ENCODE peak calls at places on chromosome 1, in four cellular contexts. L is HCT116, C is H1, U is stomach. G is an unnamed sample.

GRCh38 chr1:37177230-37177864 is 143.0 kb upstream of the GRIK3 start:
- DNase-seq in L (peak), C (peak), U (no peak), G (peak)

GRCh38 chr1:225767591-225768540 is 9.8 kb upstream of the SRP9 start:
- DNase-seq in L (no peak), C (no peak), U (peak), G (no peak)

GRCh38 chr1:203673550-203674411 is 47.1 kb downstream of the ATP2B4 start:
- DNase-seq in L (peak), C (no peak), U (peak), G (no peak)

GRCh38 chr1:151919246-151919645 is 9.9 kb upstream of the THEM4 start:
- DNase-seq in L (no peak), C (no peak), U (no peak), G (no peak)

GRCh38 chr1:202204065-202204464 is 10.5 kb downstream of the LGR6 start:
- DNase-seq in L (no peak), C (no peak), U (no peak), G (no peak)

GRCh38 chr1:39395357-39395831 is 96.0 kb upstream of the BMP8A start:
- DNase-seq in L (peak), C (no peak), U (no peak), G (no peak)

GRCh38 chr1:43285269-43285986 is at the start of gene C1orf210:
- DNase-seq in L (peak), C (peak), U (peak), G (no peak)

GRCh38 chr1:27885620-27886352 is 13.4 kb downstream of the THEMIS2 start:
- DNase-seq in L (no peak), C (no peak), U (no peak), G (no peak)

GRCh38 chr1:176111835-176112234 is 95.3 kb downstream of the COP1 start:
- DNase-seq in L (no peak), C (no peak), U (no peak), G (no peak)

GRCh38 chr1:240611619-240612490 is at the start of gene GREM2:
- DNase-seq in L (no peak), C (no peak), U (peak), G (peak)

GRCh38 chr1:226919995-226920394 is 20.1 kb upstream of the COQ8A start:
- DNase-seq in L (no peak), C (no peak), U (no peak), G (no peak)

GRCh38 chr1:226916497-226916896 is 23.6 kb upstream of the COQ8A start:
- DNase-seq in L (no peak), C (no peak), U (no peak), G (no peak)

GRCh38 chr1:226912587-226913176 is 27.4 kb upstream of the COQ8A start:
- DNase-seq in L (no peak), C (peak), U (peak), G (no peak)

GRCh38 chr1:226919587-226919986 is 20.5 kb upstream of the COQ8A start:
- DNase-seq in L (no peak), C (no peak), U (no peak), G (no peak)

DNA sequence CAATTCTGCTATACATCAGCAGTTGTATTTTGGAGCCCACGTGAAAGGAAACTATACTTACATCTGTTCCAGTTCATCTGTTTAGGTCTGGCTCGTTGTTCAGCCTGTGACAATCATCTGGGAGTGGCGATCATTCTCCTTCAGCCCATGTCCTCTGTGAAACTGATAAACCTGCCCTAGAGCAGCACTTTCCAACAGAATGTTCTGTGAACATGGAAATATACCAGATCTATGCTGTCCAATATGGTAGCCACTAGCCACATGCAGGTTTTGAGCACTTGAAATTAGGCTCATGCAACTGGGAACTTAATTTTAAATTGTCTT is 24.5 kb upstream of the COQ8A start:
- DNase-seq in L (no peak), C (no peak), U (no peak), G (no peak)
- H3K27ac ChIP-seq in L (no peak), C (no peak), U (no peak), G (no peak)

GRCh38 chr1:23177031-23177430 is 8.4 kb upstream of the LUZP1 start:
- DNase-seq in L (no peak), C (no peak), U (no peak), G (no peak)

GRCh38 chr1:23178414-23178813 is 9.8 kb upstream of the LUZP1 start:
- DNase-seq in L (no peak), C (no peak), U (no peak), G (no peak)

GRCh38 chr1:23174383-23175110 is 5.9 kb upstream of the LUZP1 start:
- DNase-seq in L (no peak), C (no peak), U (no peak), G (no peak)

GRCh38 chr1:23178931-23179330 is 10.3 kb upstream of the LUZP1 start:
- DNase-seq in L (no peak), C (no peak), U (no peak), G (peak)

GRCh38 chr1:23177438-23178380 is 9.1 kb upstream of the LUZP1 start:
- DNase-seq in L (no peak), C (no peak), U (peak), G (peak)
- TF ChIP-seq POLR2AphosphoS5 in L (no peak), C (no peak), U (peak), G (peak)

DNA sequence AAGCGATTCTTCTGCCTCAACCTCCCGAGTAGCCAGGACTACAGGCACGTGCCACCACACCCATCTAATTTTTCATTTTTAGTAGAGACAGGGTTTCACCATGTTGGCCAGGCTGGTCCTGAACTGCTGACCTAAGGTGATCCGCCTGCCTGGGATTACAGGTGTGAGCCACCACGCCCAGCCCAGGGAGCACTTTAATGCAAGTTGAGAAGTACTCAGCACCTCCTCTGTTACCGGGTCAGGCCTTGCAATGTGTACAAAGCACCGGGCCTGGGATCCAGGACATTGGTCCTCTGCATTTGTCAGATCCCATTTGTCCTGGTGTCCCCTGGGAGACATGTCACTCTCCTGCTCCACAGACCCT is 143.6 kb downstream of the TOMM20 start:
- DNase-seq in L (no peak), C (no peak), U (no peak), G (no peak)
- H3K27ac ChIP-seq in L (no peak), C (peak), U (peak), G (peak)

GRCh38 chr1:154434346-154435075 is 29.4 kb downstream of the IL6R start:
- DNase-seq in L (no peak), C (no peak), U (peak), G (no peak)
- TF ChIP-seq POLR2AphosphoS5 in L (no peak), C (no peak), U (peak), G (no peak)

GRCh38 chr1:101051688-101052638 is 26.4 kb upstream of the DPH5 start:
- DNase-seq in L (no peak), C (no peak), U (no peak), G (no peak)

GRCh38 chr1:101050869-101051268 is 25.3 kb upstream of the DPH5 start:
- DNase-seq in L (no peak), C (no peak), U (no peak), G (no peak)

GRCh38 chr1:101060992-101061391 is 35.4 kb upstream of the DPH5 start:
- DNase-seq in L (no peak), C (no peak), U (no peak), G (no peak)

GRCh38 chr1:101059945-101060542 is 34.5 kb upstream of the DPH5 start:
- DNase-seq in L (no peak), C (no peak), U (no peak), G (no peak)

DNA sequence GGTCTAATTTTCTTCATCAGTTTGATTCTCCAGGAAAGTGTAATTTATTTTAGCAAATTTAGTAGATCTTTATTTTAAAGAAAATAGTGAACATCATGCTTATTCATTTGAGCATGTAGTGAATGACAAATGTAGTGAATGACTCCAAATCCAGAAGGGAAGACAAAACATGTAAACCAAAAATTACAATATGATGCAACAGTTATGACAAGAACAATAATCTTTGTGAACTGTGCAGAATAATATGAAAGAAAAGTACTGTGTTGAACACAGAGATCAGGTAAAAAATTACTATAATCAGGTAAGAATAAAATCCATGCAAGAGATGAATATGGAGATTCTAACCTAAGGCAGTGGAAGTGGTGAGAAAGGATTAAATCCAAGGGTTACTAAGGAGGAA is 30.0 kb upstream of the DPH5 start:
- DNase-seq in L (no peak), C (no peak), U (no peak), G (no peak)
- H3K27ac ChIP-seq in L (no peak), C (no peak), U (no peak), G (no peak)

GRCh38 chr1:180261030-180261429 is 31.0 kb downstream of the LHX4 start:
- DNase-seq in L (no peak), C (no peak), U (no peak), G (no peak)

GRCh38 chr1:180264595-180264994 is 34.5 kb downstream of the LHX4 start:
- DNase-seq in L (no peak), C (no peak), U (no peak), G (no peak)

GRCh38 chr1:180260541-180260940 is 30.5 kb downstream of the LHX4 start:
- DNase-seq in L (no peak), C (no peak), U (no peak), G (no peak)

GRCh38 chr1:180261524-180262160 is 31.6 kb downstream of the LHX4 start:
- DNase-seq in L (no peak), C (no peak), U (no peak), G (no peak)

GRCh38 chr1:180262628-180263488 is 32.8 kb downstream of the LHX4 start:
- DNase-seq in L (no peak), C (no peak), U (no peak), G (no peak)
- TF ChIP-seq POLR2AphosphoS5 in L (no peak), C (no peak), U (no peak), G (no peak)